ENCODE peak calls at places on chromosomes 4 and X, in four cellular contexts. Y, K, H and J are unnamed samples. For H3K9me3, the result is how much of the 10 kb centered on the place peaks cover.

GRCh38 chrX:103376118-103376978 is at the start of gene BEX3:
- DNase-seq in Y (peak), K (no peak), H (peak), J (no peak)

GRCh38 chr4:186190456-186191265 is 706 bp upstream of the CYP4V2 start:
- DNase-seq in Y (peak), K (no peak), H (no peak), J (no peak)

GRCh38 chr4:17761062-17761461 is 20.4 kb downstream of the FAM184B start:
- DNase-seq in Y (no peak), K (no peak), H (no peak), J (no peak)

GRCh38 chr4:4810778-4811177 is 48.7 kb upstream of the MSX1 start:
- DNase-seq in Y (no peak), K (no peak), H (no peak), J (no peak)

GRCh38 chr4:100083289-100083688 is 107.0 kb downstream of the DDIT4L start:
- DNase-seq in Y (no peak), K (no peak), H (no peak), J (no peak)

GRCh38 chr4:41656572-41657301 is 91.8 kb downstream of the PHOX2B start:
- DNase-seq in Y (no peak), K (no peak), H (peak), J (no peak)

GRCh38 chrX:44898411-44899221 is 25.6 kb downstream of the KDM6A start:
- DNase-seq in Y (no peak), K (no peak), H (no peak), J (no peak)

GRCh38 chr4:147247577-147247976 is 233.3 kb upstream of the EDNRA start:
- DNase-seq in Y (no peak), K (no peak), H (no peak), J (no peak)

GRCh38 chr4:88415982-88416381 is 37.3 kb downstream of the HERC6 start:
- DNase-seq in Y (no peak), K (no peak), H (no peak), J (no peak)

GRCh38 chr4:143587703-143588102 is 74.2 kb downstream of the SMARCA5 start:
- DNase-seq in Y (no peak), K (no peak), H (no peak), J (no peak)

GRCh38 chrX:55450259-55450658 is 1.7 kb upstream of the MAGEH1 start:
- DNase-seq in Y (no peak), K (no peak), H (no peak), J (no peak)

GRCh38 chrX:74419861-74420193 is 1.5 kb upstream of the SLC16A2 start:
- DNase-seq in Y (peak), K (no peak), H (no peak), J (no peak)

GRCh38 chrX:2404816-2405215 is 96.0 kb downstream of the DHRSX start:
- DNase-seq in Y (no peak), K (no peak), H (no peak), J (no peak)

GRCh38 chrX:30888526-30889146 is 418 bp downstream of the TAB3 start:
- DNase-seq in Y (no peak), K (no peak), H (no peak), J (no peak)

GRCh38 chr4:766152-766515 is 59.8 kb downstream of the CPLX1 start:
- DNase-seq in Y (no peak), K (no peak), H (no peak), J (no peak)

GRCh38 chr4:89438102-89438831 is 130.7 kb upstream of the GPRIN3 start:
- DNase-seq in Y (no peak), K (no peak), H (no peak), J (no peak)

GRCh38 chr4:25953740-25954139 is 39.7 kb downstream of the SMIM20 start:
- DNase-seq in Y (no peak), K (peak), H (no peak), J (no peak)

GRCh38 chr4:79982587-79983327 is 90.3 kb downstream of the ANTXR2 start:
- DNase-seq in Y (no peak), K (no peak), H (no peak), J (no peak)

GRCh38 chr4:149630079-149630478 is 185.6 kb downstream of the IQCM start:
- DNase-seq in Y (no peak), K (no peak), H (no peak), J (no peak)

GRCh38 chr4:35250771-35251170 is 993.5 kb downstream of the ARAP2 start:
- DNase-seq in Y (no peak), K (no peak), H (no peak), J (no peak)

GRCh38 chr4:90328558-90328957 is 201.4 kb downstream of the CCSER1 start:
- DNase-seq in Y (no peak), K (no peak), H (no peak), J (no peak)

GRCh38 chr4:101865501-101866062 is 75.1 kb downstream of the BANK1 start:
- DNase-seq in Y (no peak), K (no peak), H (no peak), J (peak)

GRCh38 chr4:95585016-95585695 is 36.4 kb upstream of the UNC5C start:
- DNase-seq in Y (no peak), K (no peak), H (no peak), J (peak)

GRCh38 chr4:101699441-101700117 is 91.0 kb upstream of the BANK1 start:
- DNase-seq in Y (no peak), K (no peak), H (no peak), J (no peak)

GRCh38 chr4:3869661-3870566 is 103.7 kb downstream of the ADRA2C start:
- DNase-seq in Y (no peak), K (no peak), H (peak), J (no peak)

GRCh38 chr4:139922625-139923024 is 231.4 kb downstream of the MAML3 start:
- DNase-seq in Y (peak), K (no peak), H (no peak), J (no peak)

GRCh38 chr4:53009824-53010223 is 147.7 kb downstream of the RASL11B start:
- DNase-seq in Y (no peak), K (no peak), H (no peak), J (no peak)

GRCh38 chrX:40462797-40463196 is 118.0 kb upstream of the ATP6AP2 start:
- DNase-seq in Y (no peak), K (no peak), H (no peak), J (no peak)

GRCh38 chrX:108268434-108269080 is 169.7 kb downstream of the COL4A6 start:
- DNase-seq in Y (no peak), K (no peak), H (no peak), J (no peak)

DNA sequence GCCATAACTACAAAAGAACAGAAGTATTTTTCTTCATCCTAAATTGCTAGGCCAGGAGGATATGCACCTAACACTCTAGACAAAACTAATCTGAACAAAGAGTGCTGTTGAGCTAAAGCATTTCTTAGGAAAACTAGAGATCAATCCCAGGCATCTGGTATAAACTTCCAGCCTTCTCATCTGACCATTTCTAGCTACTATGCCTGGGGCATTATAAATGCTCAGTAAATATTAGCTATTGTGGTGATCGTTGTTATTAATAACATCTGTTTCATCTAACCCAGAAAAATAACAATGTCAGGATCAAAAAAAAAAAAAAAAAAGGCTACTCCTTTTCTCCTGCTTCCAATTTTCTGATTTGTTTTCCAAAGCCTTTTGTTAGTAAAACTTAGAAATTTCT is 7.7 kb upstream of the SLC10A6 start:
- DNase-seq in Y (no peak), K (no peak), H (no peak), J (no peak)
- TF ChIP-seq CTCF in Y (no peak), K (no peak), H (no peak), J (no peak)

GRCh38 chr4:165384186-165384585 is 5.4 kb downstream of the CPE start:
- DNase-seq in Y (no peak), K (no peak), H (no peak), J (no peak)

GRCh38 chr4:165382640-165383039 is 3.8 kb downstream of the CPE start:
- DNase-seq in Y (no peak), K (no peak), H (no peak), J (no peak)

GRCh38 chr4:165383757-165384156 is 4.9 kb downstream of the CPE start:
- DNase-seq in Y (no peak), K (no peak), H (no peak), J (no peak)

GRCh38 chr4:165385124-165385523 is 6.3 kb downstream of the CPE start:
- DNase-seq in Y (no peak), K (no peak), H (no peak), J (no peak)

DNA sequence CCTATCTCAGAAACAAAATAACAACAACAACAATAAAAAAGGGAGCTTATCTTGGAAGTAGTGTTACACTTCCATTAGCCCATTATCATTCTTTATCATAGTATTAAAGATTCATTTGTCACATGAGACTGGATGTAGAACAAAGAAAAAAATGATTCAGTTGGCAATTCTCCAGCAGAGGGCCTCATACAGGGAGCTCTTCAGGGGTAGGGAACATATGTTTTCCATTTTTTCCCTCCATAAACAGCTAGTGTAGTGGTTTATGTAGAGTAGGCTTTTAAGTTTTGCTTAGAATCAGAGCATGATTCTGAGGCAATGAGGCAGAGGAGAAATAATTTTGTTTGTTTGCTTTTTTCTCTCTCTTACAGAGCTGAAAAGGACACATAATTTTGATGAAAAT is 5.8 kb downstream of the CPE start:
- DNase-seq in Y (no peak), K (no peak), H (no peak), J (no peak)
- H3K27ac ChIP-seq in Y (no peak), K (no peak), H (no peak), J (no peak)

GRCh38 chr4:7338876-7339623 is 95.7 kb downstream of the PSAPL1 start:
- DNase-seq in Y (peak), K (no peak), H (peak), J (no peak)

GRCh38 chr4:7337196-7338058 is 97.3 kb downstream of the PSAPL1 start:
- DNase-seq in Y (peak), K (no peak), H (peak), J (no peak)

GRCh38 chr4:7336732-7337131 is 98.0 kb downstream of the PSAPL1 start:
- DNase-seq in Y (peak), K (no peak), H (peak), J (no peak)

GRCh38 chr4:7339751-7340552 is 94.8 kb downstream of the PSAPL1 start:
- DNase-seq in Y (peak), K (no peak), H (peak), J (no peak)

GRCh38 chr4:7338059-7338452 is 96.7 kb downstream of the PSAPL1 start:
- DNase-seq in Y (no peak), K (no peak), H (no peak), J (no peak)
- H3K9me3 ChIP-seq in Y (under half), K (under half), H (under half), J (under half)

GRCh38 chr4:119084503-119084902 is 51.1 kb upstream of the MYOZ2 start:
- DNase-seq in Y (no peak), K (no peak), H (no peak), J (no peak)

GRCh38 chr4:119082661-119083060 is 53.0 kb upstream of the MYOZ2 start:
- DNase-seq in Y (no peak), K (no peak), H (no peak), J (no peak)

GRCh38 chr4:119081943-119082342 is 53.7 kb upstream of the MYOZ2 start:
- DNase-seq in Y (no peak), K (no peak), H (no peak), J (no peak)

GRCh38 chr4:119087656-119088055 is 48.0 kb upstream of the MYOZ2 start:
- DNase-seq in Y (no peak), K (no peak), H (no peak), J (no peak)

GRCh38 chr4:119087121-119087520 is 48.5 kb upstream of the MYOZ2 start:
- DNase-seq in Y (no peak), K (no peak), H (no peak), J (no peak)
- TF ChIP-seq CTCF in Y (peak), K (peak), H (peak), J (no peak)

DNA sequence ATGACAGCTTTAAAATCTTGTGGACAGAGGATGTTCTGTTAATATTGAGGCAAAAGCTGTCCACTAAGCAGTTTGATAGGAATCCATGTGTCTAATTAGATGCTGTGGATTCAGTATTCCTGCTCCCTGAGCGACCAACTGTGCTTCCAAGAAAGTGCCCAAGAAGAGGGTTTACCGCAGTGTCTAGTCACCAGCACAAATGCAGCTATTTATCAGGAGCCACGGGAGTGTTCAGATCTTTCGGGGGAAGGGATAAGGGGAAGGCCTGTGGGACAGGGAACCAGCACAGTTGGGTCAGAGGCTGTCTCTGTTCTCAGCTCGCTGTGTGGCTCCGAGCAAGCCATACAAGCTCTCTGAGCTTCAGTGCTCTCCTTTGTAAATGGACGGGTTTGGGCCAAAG is 132.9 kb downstream of the AFAP1 start:
- DNase-seq in Y (no peak), K (no peak), H (no peak), J (no peak)
- H3K27ac ChIP-seq in Y (peak), K (peak), H (peak), J (peak)

GRCh38 chrX:41903544-41903943 is 19.8 kb downstream of the CASK start:
- DNase-seq in Y (no peak), K (no peak), H (no peak), J (no peak)
- H3K9me3 ChIP-seq in Y (under half), K (under half), H (under half), J (under half)

GRCh38 chr4:109803924-109804571 is 2.2 kb upstream of the CFI start:
- DNase-seq in Y (no peak), K (no peak), H (no peak), J (no peak)
- TF ChIP-seq CTCF in Y (peak), K (no peak), H (peak), J (peak)

GRCh38 chr4:11397819-11398610 is 30.7 kb downstream of the HS3ST1 start:
- DNase-seq in Y (no peak), K (no peak), H (no peak), J (no peak)
- H3K27ac ChIP-seq in Y (no peak), K (no peak), H (no peak), J (no peak)